ENCODE peak calls at places on chromosomes 16 and 17, in seven cellular contexts. Y, Z, K, F, O, V and C are unnamed samples. For H3K4me1, the result is how much of the 10 kb centered on the place peaks cover.

GRCh38 chr17:75845058-75845711 is 981 bp upstream of the UNC13D start:
- DNase-seq in Y (peak), O (peak), Z (peak), K (peak), F (peak), V (peak), C (peak)

GRCh38 chr16:75266738-75267630 is 15.6 kb upstream of the BCAR1 start:
- DNase-seq in Y (no peak), V (no peak), Z (no peak), F (no peak), K (no peak), O (no peak), C (no peak)

GRCh38 chr16:22318690-22319358 is 21.6 kb downstream of the POLR3E start:
- DNase-seq in V (no peak), Y (peak), O (peak), F (peak), Z (no peak), K (peak), C (peak)

GRCh38 chr17:64689106-64689505 is 27.0 kb upstream of the SMURF2 start:
- DNase-seq in V (no peak), Y (no peak), F (no peak), Z (no peak), O (no peak), K (no peak), C (no peak)

GRCh38 chr17:27810902-27811557 is 10.7 kb upstream of the NOS2 start:
- DNase-seq in K (no peak), Y (peak), Z (no peak), F (no peak), V (no peak), O (no peak), C (no peak)

GRCh38 chr17:74532115-74532514 is 840 bp upstream of the CD300LB start:
- DNase-seq in V (no peak), Z (no peak), Y (no peak), F (no peak), K (peak), O (no peak), C (no peak)

GRCh38 chr16:10921536-10922327 is 20.5 kb downstream of the DEXI start:
- DNase-seq in K (no peak), F (no peak), V (no peak), Z (no peak), O (peak), Y (no peak), C (no peak)

GRCh38 chr17:82930924-82931695 is 91.3 kb upstream of the ZNF750 start:
- DNase-seq in Z (peak), K (peak), Y (no peak), O (no peak), V (no peak), F (peak), C (no peak)

GRCh38 chr16:70254095-70254964 is 2.6 kb upstream of the EXOSC6 start:
- DNase-seq in K (no peak), V (no peak), Z (no peak), Y (no peak), O (no peak), F (no peak), C (no peak)

GRCh38 chr16:19460397-19460796 is 42.7 kb downstream of the TMC5 start:
- DNase-seq in V (no peak), Z (no peak), O (no peak), K (no peak), F (no peak), Y (no peak), C (no peak)

GRCh38 chr17:44522883-44523671 is 19.9 kb upstream of the GPATCH8 start:
- DNase-seq in Z (no peak), Y (peak), V (peak), F (peak), O (peak), K (peak), C (no peak)

GRCh38 chr17:36859701-36860100 is 77.6 kb upstream of the LHX1 start:
- DNase-seq in O (no peak), Y (no peak), K (no peak), V (no peak), F (no peak), Z (no peak), C (no peak)

GRCh38 chr16:77211880-77212735 is 12.9 kb downstream of the SYCE1L start:
- DNase-seq in O (peak), K (peak), Y (peak), Z (peak), F (peak), V (peak), C (peak)

GRCh38 chr17:64160378-64160777 is 30.4 kb upstream of the ERN1 start:
- DNase-seq in Z (no peak), O (no peak), F (no peak), Y (no peak), V (no peak), K (no peak), C (no peak)

GRCh38 chr16:85169333-85170065 is 57.2 kb upstream of the CIBAR2 start:
- DNase-seq in O (peak), V (no peak), Y (no peak), F (no peak), Z (peak), K (no peak), C (no peak)

GRCh38 chr16:48381201-48381600 is 4.0 kb downstream of the SIAH1 start:
- DNase-seq in K (no peak), Y (no peak), Z (no peak), O (peak), V (no peak), F (no peak), C (no peak)

GRCh38 chr17:21452377-21453143 is 76.4 kb downstream of the KCNJ12 start:
- DNase-seq in F (peak), O (peak), Z (peak), Y (peak), K (peak), V (peak), C (peak)

GRCh38 chr16:69130461-69130860 is 1.9 kb downstream of the CHTF8 start:
- DNase-seq in Z (no peak), F (no peak), V (no peak), K (no peak), O (no peak), Y (no peak), C (no peak)

GRCh38 chr16:71916397-71916920 is 21.1 kb downstream of the IST1 start:
- DNase-seq in Y (no peak), Z (no peak), O (peak), K (no peak), F (no peak), V (no peak), C (no peak)
- H3K27ac ChIP-seq in Y (no peak), Z (no peak), O (no peak), K (no peak), F (no peak), V (no peak), C (no peak)

DNA sequence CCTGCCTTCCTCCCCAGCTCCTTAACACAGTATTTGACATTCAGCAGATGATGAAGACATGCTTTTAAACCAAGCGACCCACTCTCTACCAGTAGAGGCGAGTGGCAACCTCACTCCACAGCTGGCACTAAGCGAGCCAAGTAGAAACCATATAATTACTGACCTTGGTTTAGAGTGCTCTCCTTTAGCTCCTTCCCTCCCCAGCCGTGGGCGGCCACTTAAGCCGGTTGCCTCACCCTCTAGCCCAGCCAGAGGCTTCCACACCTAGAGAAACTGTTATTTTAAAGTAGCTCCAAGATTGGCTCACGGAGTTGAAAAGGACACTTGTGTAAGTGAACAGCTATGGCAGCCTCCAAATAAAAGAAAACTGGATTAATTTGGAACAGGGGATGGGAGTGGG is 109.1 kb upstream of the CRHR1 start:
- DNase-seq in O (no peak), F (peak), V (no peak), Y (no peak), Z (no peak), K (no peak), C (no peak)
- H3K4me3 ChIP-seq in O (no peak), F (no peak), V (no peak), Y (no peak), Z (no peak), K (no peak), C (no peak)

DNA sequence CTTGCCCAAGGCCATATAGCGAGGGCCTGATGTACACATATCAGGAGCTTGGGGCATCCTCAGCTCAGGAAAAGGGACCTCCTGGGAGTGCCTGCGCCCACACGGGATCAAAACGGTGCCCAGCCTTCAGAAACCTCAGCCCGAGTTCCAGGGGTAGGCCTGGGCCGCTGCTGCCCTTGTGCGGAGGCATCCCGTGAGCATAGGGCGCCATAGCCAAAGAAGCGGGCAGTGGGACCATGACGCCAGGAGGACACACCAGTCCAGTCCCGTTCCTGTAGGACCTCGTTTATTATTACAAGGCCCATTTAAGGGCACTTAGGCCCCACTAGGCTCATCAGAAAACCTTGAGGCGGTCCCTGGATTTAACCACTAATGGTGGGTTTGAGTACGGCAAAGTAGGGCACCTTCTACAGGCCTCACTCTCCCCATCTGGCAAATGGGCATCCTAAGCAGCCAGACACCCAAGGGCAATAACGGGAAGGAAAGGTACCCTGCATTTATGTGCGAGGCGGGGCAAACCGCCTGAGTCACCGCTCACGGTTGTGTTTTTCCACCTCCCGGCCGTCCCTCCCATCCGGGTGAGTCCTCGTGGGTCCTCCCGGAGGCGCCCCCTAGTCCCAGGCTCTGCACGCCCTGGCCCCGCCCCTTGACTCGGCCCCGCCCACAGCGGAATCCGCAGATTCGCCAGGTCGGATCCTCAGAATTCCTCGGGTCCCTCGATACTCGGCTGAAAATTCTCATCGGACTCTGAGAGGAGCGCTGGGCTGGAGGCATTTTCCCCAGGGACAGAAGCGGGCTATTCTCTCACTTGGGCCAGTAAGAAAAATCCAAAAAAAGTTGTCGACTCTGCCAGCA is 726 bp upstream of the SETD1A start:
- DNase-seq in F (peak), O (peak), Z (peak), K (peak), Y (peak), V (peak), C (peak)
- H3K4me1 ChIP-seq in F (under half), O (under half), Z (under half), K (under half), Y (under half), V (under half), C (under half)

DNA sequence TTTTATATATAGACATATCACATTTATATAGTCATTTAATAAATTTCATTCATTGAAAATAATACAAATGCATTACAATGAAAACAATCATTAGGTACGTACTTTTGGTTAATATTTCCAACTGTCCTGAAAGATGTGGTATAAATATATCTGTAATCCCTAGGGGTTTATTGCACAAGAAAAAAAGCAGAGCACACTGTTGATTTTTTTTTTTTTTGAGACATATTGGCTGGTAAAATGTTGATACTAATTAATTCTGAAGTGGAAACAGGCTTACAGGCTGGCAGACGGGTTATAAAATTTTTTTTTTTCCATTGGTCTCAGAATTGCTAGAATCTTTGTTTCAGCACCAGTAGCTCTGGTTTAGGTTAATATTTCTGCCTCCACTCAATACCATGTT is 193.6 kb downstream of the MAP2K6 start:
- DNase-seq in Z (no peak), F (no peak), V (no peak), K (no peak), O (no peak), Y (no peak), C (no peak)
- H3K27ac ChIP-seq in Z (no peak), F (peak), V (no peak), K (peak), O (peak), Y (peak), C (no peak)

GRCh38 chr17:57604771-57605733 is 140.0 kb downstream of the CCDC182 start:
- DNase-seq in Y (no peak), O (peak), V (peak), Z (peak), F (peak), K (peak), C (peak)
- H3K4me3 ChIP-seq in Y (no peak), O (no peak), V (no peak), Z (no peak), F (peak), K (peak), C (no peak)